ENCODE peak calls at places on chromosomes 3 and 15, in six cellular contexts. N is psoas muscle, L is pancreas, H is small intestine, U is mammary epithelial cell, C is A549. M is an unnamed sample.

GRCh38 chr3:100429187-100429586 is 27.8 kb downstream of the LNP1 start:
- DNase-seq in H (no peak), U (no peak), C (no peak), L (no peak), N (no peak), M (no peak)

GRCh38 chr15:94467034-94467433 is 235.7 kb downstream of the MCTP2 start:
- DNase-seq in C (no peak), U (no peak), H (no peak), L (no peak), N (no peak), M (no peak)

GRCh38 chr15:50140097-50140496 is 21.1 kb upstream of the ATP8B4 start:
- DNase-seq in U (no peak), C (no peak), L (no peak), N (no peak), H (peak; percentile 16), M (no peak)

GRCh38 chr3:102114264-102114979 is 265.1 kb downstream of the NFKBIZ start:
- DNase-seq in N (no peak), C (no peak), L (no peak), U (no peak), H (peak; percentile 63), M (no peak)

GRCh38 chr15:67085818-67086649 is 20.6 kb downstream of the SMAD3 start:
- DNase-seq in U (peak; percentile 88), H (no peak), C (no peak), L (no peak), N (no peak), M (no peak)

GRCh38 chr3:38088679-38089078 is 48.2 kb downstream of the ACAA1 start:
- DNase-seq in N (no peak), C (no peak), H (no peak), U (no peak), L (no peak), M (no peak)

GRCh38 chr3:23950303-23950702 is 5.2 kb downstream of the NR1D2 start:
- DNase-seq in C (no peak), U (no peak), L (no peak), H (peak; percentile 39), N (no peak), M (no peak)

GRCh38 chr15:43465105-43465504 is 27.9 kb downstream of the TP53BP1 start:
- DNase-seq in N (no peak), C (no peak), H (no peak), L (no peak), U (peak; percentile 80), M (no peak)

GRCh38 chr15:44728576-44729393 is 7.5 kb upstream of the TRIM69 start:
- DNase-seq in C (peak; percentile 73), N (peak; percentile 95), H (peak; percentile 99), U (peak; percentile 99), L (peak; percentile 95), M (peak; percentile 97)

GRCh38 chr3:94336076-94336741 is 273.3 kb downstream of the NSUN3 start:
- DNase-seq in N (no peak), L (no peak), H (no peak), C (peak; percentile 2), U (peak; percentile 40), M (no peak)

GRCh38 chr3:178492496-178492895 is 43.7 kb upstream of the KCNMB2 start:
- DNase-seq in U (no peak), N (no peak), L (no peak), H (no peak), C (no peak), M (no peak)

GRCh38 chr15:75061272-75061671 is 37.9 kb downstream of the PPCDC start:
- DNase-seq in L (peak; percentile 1), C (no peak), H (no peak), U (peak; percentile 52), N (no peak), M (no peak)

GRCh38 chr3:197428117-197428761 is 127.5 kb downstream of the BDH1 start:
- DNase-seq in H (peak; percentile 80), N (peak; percentile 60), U (peak; percentile 25), C (peak; percentile 30), L (no peak), M (no peak)

GRCh38 chr15:47158573-47158972 is 558.7 kb upstream of the SEMA6D start:
- DNase-seq in U (no peak), C (no peak), L (no peak), N (no peak), H (no peak), M (no peak)

GRCh38 chr3:159252274-159252673 is 450.4 kb downstream of the MFSD1 start:
- DNase-seq in N (no peak), H (no peak), U (no peak), C (no peak), L (no peak), M (no peak)

GRCh38 chr3:184659797-184660301 is 52.0 kb downstream of the MAGEF1 start:
- DNase-seq in L (no peak), H (no peak), C (no peak), N (peak; percentile 62), U (no peak), M (no peak)

GRCh38 chr3:171000281-171000680 is 26.2 kb downstream of the SLC2A2 start:
- DNase-seq in L (no peak), H (no peak), C (no peak), U (peak; percentile 14), N (no peak), M (no peak)
- H3K4me1 ChIP-seq in L (peaks cover 52% of the 10 kb centered on the region), H (peaks cover 8% of the 10 kb centered on the region), C (peaks cover 54% of the 10 kb centered on the region), U (peaks cover 32% of the 10 kb centered on the region), N (no peaks in the 10 kb centered on the region), M (no peaks in the 10 kb centered on the region)

GRCh38 chr3:172175254-172175599 is 135.8 kb downstream of the FNDC3B start:
- DNase-seq in C (no peak), U (no peak), H (no peak), L (no peak), N (no peak), M (no peak)
- H3K4me1 ChIP-seq in C (peaks cover 92% of the 10 kb centered on the region), U (no peaks in the 10 kb centered on the region), H (peaks cover 14% of the 10 kb centered on the region), L (peaks cover 12% of the 10 kb centered on the region), N (peaks cover 47% of the 10 kb centered on the region), M (no peaks in the 10 kb centered on the region)

DNA sequence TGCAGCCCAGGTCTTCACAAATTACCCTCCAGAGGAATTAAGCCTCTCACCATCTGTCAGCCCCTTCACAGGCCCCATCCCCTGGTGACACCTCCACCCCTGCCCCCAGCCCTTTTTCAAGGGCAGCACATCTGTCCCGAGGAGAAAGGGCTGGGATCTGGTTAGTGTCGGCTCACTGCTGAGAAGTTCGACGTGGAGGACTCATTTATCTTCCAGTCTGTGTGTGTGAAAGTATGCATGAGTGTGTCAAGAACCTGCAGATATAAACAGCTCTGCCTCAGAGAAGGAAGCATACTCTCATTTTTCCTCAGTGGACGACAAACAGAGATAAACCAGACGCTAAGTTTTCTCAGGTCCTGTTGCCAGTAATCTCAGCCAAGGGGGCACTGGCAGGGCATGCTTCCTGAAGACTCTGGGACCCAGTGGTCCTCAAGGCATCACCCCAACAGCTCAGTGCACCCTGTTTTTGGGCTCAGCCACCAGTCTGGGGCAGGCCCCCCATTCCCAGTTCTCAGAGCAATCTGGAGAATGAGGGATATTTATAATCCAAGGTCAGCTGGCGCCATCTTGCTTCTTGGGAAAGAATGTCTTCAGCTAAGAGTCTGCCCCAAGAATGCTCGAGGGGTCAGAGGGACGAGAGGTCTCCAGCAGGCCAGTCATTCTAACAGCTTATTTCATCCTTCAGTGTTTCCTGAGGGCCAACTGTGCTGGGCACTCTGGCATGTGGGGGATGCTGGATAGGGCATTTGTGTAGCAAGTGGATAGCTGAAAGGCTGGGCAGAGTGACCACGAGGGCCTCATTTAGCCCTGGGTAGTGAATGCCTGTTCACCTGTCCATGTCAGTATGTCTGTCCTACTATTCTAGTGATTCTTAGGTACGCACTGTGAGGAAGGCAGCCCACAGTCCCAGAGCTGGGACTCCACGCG is 73.6 kb downstream of the ADCY5 start:
- DNase-seq in C (no peak), H (no peak), L (no peak), U (no peak), N (no peak), M (no peak)
- H3K4me1 ChIP-seq in C (no peaks in the 10 kb centered on the region), H (no peaks in the 10 kb centered on the region), L (no peaks in the 10 kb centered on the region), U (peaks cover 15% of the 10 kb centered on the region), N (no peaks in the 10 kb centered on the region), M (no peaks in the 10 kb centered on the region)

GRCh38 chr3:85800676-85801075 is 841.9 kb downstream of the CADM2 start:
- DNase-seq in L (no peak), C (no peak), N (no peak), U (no peak), H (no peak), M (no peak)
- H3K4me1 ChIP-seq in L (no peaks in the 10 kb centered on the region), C (no peaks in the 10 kb centered on the region), N (no peaks in the 10 kb centered on the region), U (no peaks in the 10 kb centered on the region), H (no peaks in the 10 kb centered on the region), M (no peaks in the 10 kb centered on the region)

GRCh38 chr15:58737298-58737697 is 12.2 kb downstream of the ADAM10 start:
- DNase-seq in N (no peak), C (no peak), L (no peak), U (no peak), H (no peak), M (no peak)

GRCh38 chr15:58734859-58735258 is 14.6 kb downstream of the ADAM10 start:
- DNase-seq in C (no peak), L (no peak), U (peak; percentile 57), H (peak; percentile 37), N (no peak), M (no peak)

GRCh38 chr15:58736244-58736643 is 13.3 kb downstream of the ADAM10 start:
- DNase-seq in U (no peak), C (no peak), H (no peak), N (no peak), L (no peak), M (no peak)

GRCh38 chr15:58741032-58741431 is 8.5 kb downstream of the ADAM10 start:
- DNase-seq in H (no peak), U (no peak), N (no peak), C (no peak), L (no peak), M (no peak)

DNA sequence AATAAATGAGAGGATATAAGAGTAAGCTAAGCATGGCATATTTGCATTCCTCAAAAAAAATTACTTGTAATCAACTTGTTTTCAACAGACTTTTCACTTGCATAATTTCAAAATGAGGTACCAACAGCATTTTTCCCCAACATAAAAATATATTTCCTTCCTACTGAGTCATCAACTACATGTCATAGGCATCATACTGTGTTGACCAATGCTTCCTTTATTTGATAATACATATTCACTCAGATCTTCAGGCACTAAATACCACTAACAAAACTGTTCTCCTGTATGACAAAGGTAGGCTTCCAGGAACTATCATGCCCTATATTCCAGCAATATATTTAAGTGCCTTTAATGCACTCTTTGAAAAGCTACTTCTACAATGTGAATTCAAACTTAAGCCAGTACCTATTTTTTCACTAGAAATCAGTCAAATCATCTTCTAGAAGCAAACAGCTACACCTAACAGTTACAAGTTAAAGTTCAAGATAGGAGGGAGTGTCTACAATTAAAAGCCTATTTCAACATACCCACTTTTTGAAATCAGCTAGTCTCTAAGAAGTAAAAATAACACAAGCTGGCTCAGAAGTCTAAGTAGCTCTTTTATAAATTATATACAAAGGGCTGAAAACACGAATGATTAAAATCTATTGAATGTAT is 11.3 kb downstream of the ADAM10 start:
- DNase-seq in H (no peak), C (no peak), N (no peak), L (no peak), U (peak; percentile 41), M (no peak)
- H3K4me1 ChIP-seq in H (peaks cover 2% of the 10 kb centered on the region), C (peaks cover 64% of the 10 kb centered on the region), N (peaks cover 40% of the 10 kb centered on the region), L (peaks cover 17% of the 10 kb centered on the region), U (peaks cover 34% of the 10 kb centered on the region), M (peaks cover 13% of the 10 kb centered on the region)

GRCh38 chr3:149373235-149374125 is 4.0 kb downstream of the TM4SF1 start:
- DNase-seq in C (no peak), N (no peak), U (peak; percentile 82), H (no peak), L (no peak), M (no peak)
- H3K4me1 ChIP-seq in C (peaks cover 70% of the 10 kb centered on the region), N (peaks cover 9% of the 10 kb centered on the region), U (peaks cover 64% of the 10 kb centered on the region), H (peaks cover 15% of the 10 kb centered on the region), L (peaks cover 69% of the 10 kb centered on the region), M (no peaks in the 10 kb centered on the region)